ENCODE peak calls at places on chromosomes 4 and X, in ten cellular contexts. A, G, K, H, N, Q, L, E, J and S are unnamed samples.
A peak's percentile ranks its signal among the peaks of the same experiment; 100 is the strongest.

GRCh38 chr4:154030747-154031146 is 241.9 kb upstream of the SFRP2 start:
- DNase-seq in A (no peak), G (no peak), K (no peak), H (no peak), N (no peak), Q (no peak), L (no peak), E (no peak), J (peak; percentile 68), S (no peak)

GRCh38 chrX:97096385-97096784 is 212.7 kb downstream of the RPA4 start:
- DNase-seq in A (no peak), G (no peak), K (no peak), H (no peak), N (no peak), Q (no peak), L (no peak), E (no peak), J (no peak), S (no peak)

GRCh38 chr4:42570221-42570620 is 86.7 kb downstream of the ATP8A1 start:
- DNase-seq in A (no peak), G (peak; percentile 32), K (no peak), H (no peak), N (no peak), Q (no peak), L (peak; percentile 84), E (no peak), J (no peak), S (no peak)

GRCh38 chr4:109876634-109877265 is 28.8 kb downstream of the LRIT3 start:
- DNase-seq in A (no peak), G (no peak), K (no peak), H (no peak), N (no peak), Q (no peak), L (no peak), E (no peak), J (no peak), S (no peak)

GRCh38 chr4:160848901-160849735 is 1314.7 kb downstream of the FSTL5 start:
- DNase-seq in A (peak; percentile 7), G (no peak), K (no peak), H (no peak), N (no peak), Q (no peak), L (peak; percentile 7), E (no peak), J (peak; percentile 13), S (no peak)

GRCh38 chr4:143183513-143184216 is 1.1 kb upstream of the USP38 start:
- DNase-seq in A (no peak), G (no peak), K (no peak), H (no peak), N (no peak), Q (no peak), L (no peak), E (no peak), J (no peak), S (no peak)

GRCh38 chrX:63128509-63128908 is 222.6 kb downstream of the SPIN4 start:
- DNase-seq in A (no peak), G (no peak), K (no peak), H (peak; percentile 14), N (peak; percentile 3), Q (peak; percentile 24), L (peak; percentile 48), E (no peak), J (no peak), S (peak; percentile 7)

GRCh38 chrX:4764888-4765287 is 1051.4 kb upstream of the PRKX start:
- DNase-seq in A (no peak), G (no peak), K (no peak), H (no peak), N (no peak), Q (no peak), L (no peak), E (no peak), J (peak; percentile 1), S (no peak)

GRCh38 chrX:69297521-69297920 is 132.3 kb upstream of the PJA1 start:
- DNase-seq in A (no peak), G (no peak), K (no peak), H (no peak), N (no peak), Q (no peak), L (no peak), E (no peak), J (no peak), S (no peak)

GRCh38 chrX:70033348-70033747 is 16.4 kb downstream of the AWAT2 start:
- DNase-seq in A (peak; percentile 64), G (no peak), K (peak; percentile 9), H (peak; percentile 51), N (peak; percentile 41), Q (peak; percentile 57), L (peak; percentile 33), E (no peak), J (no peak), S (no peak)

GRCh38 chr4:40202474-40202873 is 5.6 kb downstream of the RHOH start:
- DNase-seq in A (no peak), G (no peak), K (no peak), H (no peak), N (no peak), Q (no peak), L (no peak), E (no peak), J (no peak), S (no peak)

GRCh38 chr4:169906821-169907220 is 119.4 kb downstream of the MFAP3L start:
- DNase-seq in A (no peak), G (no peak), K (no peak), H (no peak), N (no peak), Q (no peak), L (no peak), E (no peak), J (no peak), S (no peak)

GRCh38 chr4:172666711-172667368 is 501.8 kb upstream of the GALNT7 start:
- DNase-seq in A (peak; percentile 61), G (no peak), K (no peak), H (no peak), N (peak; percentile 30), Q (no peak), L (no peak), E (no peak), J (no peak), S (no peak)

GRCh38 chr4:173500841-173501591 is 29.0 kb downstream of the HAND2 start:
- DNase-seq in A (no peak), G (no peak), K (peak; percentile 22), H (peak; percentile 49), N (no peak), Q (peak; percentile 43), L (no peak), E (no peak), J (no peak), S (no peak)

GRCh38 chr4:111879539-111879938 is 265.7 kb upstream of the FAM241A start:
- DNase-seq in A (no peak), G (no peak), K (no peak), H (no peak), N (no peak), Q (no peak), L (no peak), E (no peak), J (no peak), S (no peak)

GRCh38 chrX:136708348-136708747 is 60.4 kb downstream of the CD40LG start:
- DNase-seq in A (no peak), G (no peak), K (no peak), H (no peak), N (no peak), Q (no peak), L (no peak), E (no peak), J (no peak), S (no peak)

GRCh38 chr4:138981930-138982390 is 33.6 kb upstream of the NOCT start:
- DNase-seq in A (no peak), G (no peak), K (no peak), H (peak; percentile 24), N (peak; percentile 35), Q (no peak), L (peak; percentile 18), E (no peak), J (peak; percentile 72), S (no peak)

GRCh38 chrX:69221239-69222102 is 56.2 kb upstream of the PJA1 start:
- DNase-seq in A (no peak), G (peak; percentile 48), K (no peak), H (no peak), N (no peak), Q (no peak), L (no peak), E (no peak), J (no peak), S (no peak)

GRCh38 chr4:53592128-53592527 is 842 bp upstream of the LNX1 start:
- DNase-seq in A (no peak), G (no peak), K (no peak), H (no peak), N (no peak), Q (no peak), L (peak; percentile 80), E (no peak), J (no peak), S (no peak)

GRCh38 chr4:167219090-167219489 is 15.2 kb downstream of the SPOCK3 start:
- DNase-seq in A (peak; percentile 6), G (no peak), K (no peak), H (no peak), N (no peak), Q (no peak), L (no peak), E (no peak), J (no peak), S (no peak)